ENCODE peak calls at places on chromosome 17, in four cellular contexts. S is HepG2, X is K562, Q is GM12878. C is an unnamed sample.

GRCh38 chr17:79808763-79809529 is 12.1 kb upstream of the CBX8 start:
- DNase-seq in S (peak), X (no peak), Q (no peak), C (peak)

GRCh38 chr17:75404223-75404738 is 1.2 kb downstream of the GRB2 start:
- DNase-seq in S (peak), X (peak), Q (no peak), C (peak)

GRCh38 chr17:59785091-59785799 is 77.8 kb downstream of the VMP1 start:
- DNase-seq in S (peak), X (no peak), Q (no peak), C (no peak)

GRCh38 chr17:47287639-47288038 is 34.0 kb downstream of the ITGB3 start:
- DNase-seq in S (no peak), X (no peak), Q (no peak), C (no peak)

GRCh38 chr17:45895969-45896793 is 1.8 kb downstream of the MAPT start:
- DNase-seq in S (no peak), X (no peak), Q (no peak), C (peak)

GRCh38 chr17:31549121-31549524 is 157.6 kb downstream of the RAB11FIP4 start:
- DNase-seq in S (peak), X (no peak), Q (no peak), C (peak)

GRCh38 chr17:14756469-14756868 is 455.6 kb downstream of the HS3ST3B1 start:
- DNase-seq in S (peak), X (no peak), Q (no peak), C (no peak)

GRCh38 chr17:44023545-44024270 is 8.9 kb upstream of the TMEM101 start:
- DNase-seq in S (no peak), X (no peak), Q (no peak), C (no peak)

GRCh38 chr17:41535764-41536481 is 7.8 kb upstream of the KRT19 start:
- DNase-seq in S (no peak), X (no peak), Q (no peak), C (no peak)

GRCh38 chr17:81231766-81232581 is 6.9 kb downstream of the TEPSIN start:
- DNase-seq in S (no peak), X (no peak), Q (no peak), C (no peak)

GRCh38 chr17:83180996-83181481 is 101.6 kb downstream of the METRNL start:
- DNase-seq in S (no peak), X (no peak), Q (no peak), C (peak)

GRCh38 chr17:55783684-55784245 is 32.9 kb downstream of the PCTP start:
- DNase-seq in S (no peak), X (no peak), Q (no peak), C (no peak)

GRCh38 chr17:31386542-31387075 is 4.9 kb upstream of the RAB11FIP4 start:
- DNase-seq in S (no peak), X (no peak), Q (no peak), C (no peak)

GRCh38 chr17:19579867-19580565 is 46.4 kb downstream of the SLC47A1 start:
- DNase-seq in S (no peak), X (no peak), Q (no peak), C (no peak)

GRCh38 chr17:59221159-59221847 is 992 bp downstream of the GDPD1 start:
- DNase-seq in S (no peak), X (peak), Q (no peak), C (no peak)

GRCh38 chr17:82788206-82789001 is 36.5 kb downstream of the TBCD start:
- DNase-seq in S (no peak), X (no peak), Q (no peak), C (no peak)

GRCh38 chr17:76917829-76918228 is 49.6 kb downstream of the MGAT5B start:
- DNase-seq in S (no peak), X (no peak), Q (no peak), C (no peak)

GRCh38 chr17:55140751-55141150 is 124.0 kb upstream of the HLF start:
- DNase-seq in S (no peak), X (no peak), Q (no peak), C (no peak)

GRCh38 chr17:49739662-49740271 is 24.2 kb downstream of the FAM117A start:
- DNase-seq in S (peak), X (peak), Q (no peak), C (no peak)

GRCh38 chr17:177762-178161 is 3.7 kb downstream of the DOC2B start:
- DNase-seq in S (no peak), X (no peak), Q (no peak), C (no peak)

GRCh38 chr17:3022197-3022596 is 41.2 kb downstream of the OR1D5 start:
- DNase-seq in S (no peak), X (no peak), Q (no peak), C (no peak)
- TF ChIP-seq MYC in S (no peak), X (no peak), Q (no peak), C (no peak)

GRCh38 chr17:9632741-9633140 is 12.6 kb upstream of the USP43 start:
- DNase-seq in S (no peak), X (no peak), Q (no peak), C (no peak)

GRCh38 chr17:9622961-9623360 is 22.4 kb upstream of the USP43 start:
- DNase-seq in S (no peak), X (no peak), Q (no peak), C (no peak)

DNA sequence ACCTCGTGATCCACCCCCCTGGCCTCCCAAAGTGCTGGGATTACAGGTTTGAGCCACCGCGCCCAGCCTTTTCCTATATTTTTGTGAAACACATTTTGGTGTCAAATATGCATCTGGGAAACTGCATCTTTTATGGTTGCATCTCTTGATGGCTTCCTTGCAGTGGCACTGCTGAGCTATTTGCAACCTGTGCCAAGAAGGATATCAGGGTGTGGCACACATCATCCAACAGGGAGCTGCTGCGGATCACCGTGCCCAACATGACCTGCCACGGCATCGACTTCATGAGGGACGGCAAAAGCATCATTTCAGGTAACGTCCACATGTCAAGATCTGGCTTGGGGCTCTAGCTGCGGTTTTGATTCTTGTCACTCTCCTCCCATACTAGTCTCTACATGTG is 16.8 kb upstream of the USP43 start:
- DNase-seq in S (no peak), X (no peak), Q (no peak), C (peak)
- TF ChIP-seq HDAC2 in S (no peak), X (no peak), Q (no peak), C (no peak)

GRCh38 chr17:57114085-57114673 is 29.1 kb downstream of the AKAP1 start:
- DNase-seq in S (peak), X (peak), Q (no peak), C (peak)
- TF ChIP-seq MYC in S (no peak), X (no peak), Q (no peak), C (no peak)

GRCh38 chr17:65169691-65170090 is 32.5 kb downstream of the RGS9 start:
- DNase-seq in S (no peak), X (no peak), Q (no peak), C (no peak)

GRCh38 chr17:65163990-65164495 is 26.9 kb downstream of the RGS9 start:
- DNase-seq in S (peak), X (peak), Q (no peak), C (peak)

GRCh38 chr17:65170839-65171238 is 33.7 kb downstream of the RGS9 start:
- DNase-seq in S (peak), X (no peak), Q (no peak), C (peak)

GRCh38 chr17:65167581-65167980 is 30.4 kb downstream of the RGS9 start:
- DNase-seq in S (no peak), X (no peak), Q (no peak), C (no peak)

DNA sequence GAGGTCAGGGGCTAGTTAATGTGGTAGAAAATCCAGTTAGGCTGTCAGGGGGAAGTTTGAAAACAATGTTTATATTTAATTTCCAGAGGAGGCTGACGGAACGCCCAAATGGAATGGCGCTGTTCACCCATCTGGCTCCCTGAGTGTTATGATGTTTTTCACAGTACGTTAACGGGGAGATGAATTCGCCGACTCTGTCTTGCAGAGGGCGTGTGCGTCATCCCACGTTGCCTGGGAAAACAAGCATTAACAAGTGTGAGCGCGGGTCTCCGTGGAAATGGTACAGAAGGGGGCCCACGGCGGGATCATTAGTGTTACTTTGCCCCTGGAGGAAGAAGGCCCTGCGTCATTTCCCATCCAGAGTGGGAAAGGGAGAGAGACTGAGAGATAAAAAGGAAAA is 29.6 kb downstream of the RGS9 start:
- DNase-seq in S (no peak), X (no peak), Q (no peak), C (no peak)
- TF ChIP-seq HDAC2 in S (no peak), X (no peak), Q (no peak), C (no peak)

DNA sequence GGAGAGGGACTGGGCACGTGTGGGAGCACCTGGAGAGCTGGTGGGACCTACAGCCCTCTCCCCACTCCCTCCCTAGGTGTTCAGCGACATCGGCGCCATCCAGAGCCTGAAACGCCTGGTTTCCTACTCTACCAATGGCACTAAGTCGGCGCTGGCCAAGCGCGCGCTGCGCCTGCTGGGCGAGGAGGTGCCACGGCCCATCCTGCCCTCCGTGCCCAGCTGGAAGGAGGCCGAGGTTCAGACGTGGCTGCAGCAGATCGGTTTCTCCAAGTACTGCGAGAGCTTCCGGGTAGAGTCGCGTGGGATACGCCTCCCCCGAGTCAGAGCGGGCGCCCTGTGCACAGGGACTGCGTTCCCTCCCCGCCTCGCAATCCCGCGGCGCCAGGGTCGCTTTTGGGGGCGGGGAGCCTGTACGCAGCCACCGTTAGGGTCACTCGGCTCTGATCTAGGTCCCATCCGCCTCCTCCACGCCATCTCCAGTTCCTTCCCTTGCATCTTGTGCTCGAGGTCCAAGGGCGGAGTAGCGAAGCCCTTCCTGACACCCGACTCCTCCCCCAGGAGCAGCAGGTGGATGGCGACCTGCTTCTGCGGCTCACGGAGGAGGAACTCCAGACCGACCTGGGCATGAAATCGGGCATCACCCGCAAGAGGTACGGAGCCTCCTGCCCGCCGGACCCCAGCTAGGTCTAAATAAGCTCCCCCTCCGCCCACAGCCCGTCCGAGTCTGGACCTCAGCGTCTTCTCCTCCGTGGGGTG is 13.0 kb downstream of the SARM1 start:
- DNase-seq in S (no peak), X (no peak), Q (no peak), C (no peak)
- TF ChIP-seq MYC in S (no peak), X (no peak), Q (peak), C (no peak)

DNA sequence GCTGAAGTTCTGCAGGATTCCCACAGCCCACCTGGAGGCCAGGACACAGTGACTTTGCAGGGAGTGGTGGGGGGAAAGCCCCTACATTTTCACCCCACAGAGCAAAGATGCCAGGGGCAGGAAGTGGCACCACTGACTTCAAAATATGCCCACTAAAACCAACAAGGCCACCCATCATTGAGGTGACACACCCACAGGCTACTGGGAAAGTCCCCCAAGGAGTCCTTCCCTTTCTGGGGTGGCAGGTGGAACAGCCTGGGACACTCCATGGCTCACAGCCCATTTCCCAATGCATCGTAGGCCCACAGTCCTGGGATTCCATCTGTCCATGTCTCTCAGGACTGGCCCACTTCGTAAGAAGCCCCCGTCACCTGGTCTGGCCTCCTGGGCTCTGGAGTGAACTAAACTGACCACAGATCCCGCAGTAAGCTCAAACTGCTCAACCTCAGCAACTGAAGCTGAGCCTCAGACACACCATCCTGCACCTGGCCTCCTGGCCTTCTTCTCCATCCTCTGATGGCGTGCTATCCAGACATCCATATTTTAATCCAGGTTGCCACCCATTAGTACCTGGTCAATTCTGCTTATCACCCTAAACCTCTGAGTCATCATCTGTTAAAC is 7.5 kb upstream of the CCL1 start:
- DNase-seq in S (no peak), X (no peak), Q (no peak), C (no peak)
- TF ChIP-seq HDAC2 in S (no peak), X (no peak), Q (no peak), C (no peak)

GRCh38 chr17:37743612-37743874 is 1.3 kb downstream of the HNF1B start:
- DNase-seq in S (peak), X (no peak), Q (no peak), C (peak)
- TF ChIP-seq MYC in S (no peak), X (no peak), Q (no peak), C (no peak)

DNA sequence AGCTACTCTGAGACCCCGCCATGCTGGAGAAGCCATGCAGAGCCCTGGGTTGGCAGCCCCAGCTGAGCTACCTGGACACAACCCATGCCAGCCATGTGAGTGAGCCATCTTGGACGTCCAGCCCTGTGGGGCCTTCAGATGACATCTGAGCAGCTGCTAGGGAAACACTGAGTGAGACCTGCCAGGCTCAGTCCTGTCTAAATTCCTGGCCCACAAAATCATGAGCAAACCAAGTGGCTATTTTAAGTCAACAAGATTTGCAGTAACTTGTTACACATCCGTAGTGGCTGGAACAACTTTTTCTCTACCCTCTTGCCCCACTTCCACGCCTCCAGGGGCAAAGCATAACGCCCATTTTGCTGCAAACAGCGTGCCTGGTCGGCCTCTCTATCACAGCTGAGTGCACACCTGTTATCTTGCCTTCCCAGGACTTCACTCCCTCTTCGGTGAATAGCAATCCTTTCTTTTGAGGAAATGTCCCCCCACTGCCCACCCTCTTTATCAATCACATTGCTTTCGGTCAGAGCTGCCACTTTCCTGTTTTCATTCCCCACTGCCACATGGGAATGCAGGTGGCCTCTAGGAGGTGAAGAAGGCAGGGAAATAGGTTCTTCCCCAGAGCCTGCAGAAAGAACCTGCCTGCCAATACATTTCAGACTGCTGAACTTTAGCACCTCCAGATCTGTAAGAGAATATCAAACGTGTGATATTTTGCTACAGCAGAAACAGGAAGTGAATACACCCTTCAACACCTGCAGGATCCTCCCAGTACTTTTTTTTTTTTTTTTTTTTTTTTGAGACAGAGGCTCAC is 7.4 kb upstream of the SCIMP start:
- DNase-seq in S (no peak), X (no peak), Q (no peak), C (no peak)
- TF ChIP-seq HDAC2 in S (no peak), X (no peak), Q (no peak), C (no peak)

GRCh38 chr17:73503560-73503959 is 140.7 kb downstream of the SDK2 start:
- DNase-seq in S (no peak), X (peak), Q (no peak), C (no peak)
- TF ChIP-seq MYC in S (no peak), X (no peak), Q (no peak), C (no peak)

GRCh38 chr17:68289936-68290267 is 1.0 kb downstream of the SLC16A6 start:
- DNase-seq in S (no peak), X (no peak), Q (no peak), C (no peak)

GRCh38 chr17:68288804-68289203 is 2.1 kb downstream of the SLC16A6 start:
- DNase-seq in S (no peak), X (no peak), Q (no peak), C (no peak)

GRCh38 chr17:68289473-68289872 is 1.5 kb downstream of the SLC16A6 start:
- DNase-seq in S (no peak), X (no peak), Q (no peak), C (no peak)

GRCh38 chr17:68290268-68290954 is 516 bp downstream of the SLC16A6 start:
- DNase-seq in S (no peak), X (no peak), Q (no peak), C (no peak)

DNA sequence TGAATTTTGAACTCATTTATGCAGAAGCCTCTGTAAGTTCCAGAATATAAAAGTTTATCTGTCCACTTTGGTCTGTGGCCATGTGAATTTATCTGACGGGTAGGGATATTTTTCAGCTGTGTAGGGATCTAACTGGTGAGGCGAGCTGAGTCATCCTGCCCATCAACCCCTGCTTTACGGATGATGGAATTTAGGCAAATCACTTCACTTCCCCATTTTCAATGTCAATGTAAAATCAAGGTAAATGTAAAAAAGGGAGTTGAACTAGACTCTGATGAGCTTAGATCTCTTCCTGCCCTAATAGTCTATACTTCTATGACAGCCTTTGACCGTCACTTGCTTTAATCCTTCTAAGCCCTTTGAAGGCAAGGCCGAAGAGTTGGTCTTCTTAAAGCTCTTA is 2.6 kb downstream of the SLC16A6 start:
- DNase-seq in S (no peak), X (no peak), Q (peak), C (no peak)
- TF ChIP-seq HDAC2 in S (no peak), X (peak), Q (no peak), C (no peak)